ENCODE peak calls at places on chromosomes 5 and 9, in eight cellular contexts. One of them, this sample, is unnamed.

GRCh38 chr9:129860653-129861446 is 25.6 kb downstream of the USP20 start:
- DNase-seq in head of caudate nucleus: no peak
- DNase-seq in LoVo: no peak
- DNase-seq in AML-193: no peak
- DNase-seq in ACHN: no peak
- DNase-seq in HTR-8/SVneo: no peak
- DNase-seq in RCC 7860: no peak
- DNase-seq in fibroblast of pulmonary artery: no peak
- DNase-seq in this sample: no peak

GRCh38 chr5:77180167-77181081 is 30.1 kb upstream of the PDE8B start:
- DNase-seq in LoVo: peak; percentile 39
- DNase-seq in HTR-8/SVneo: no peak
- DNase-seq in head of caudate nucleus: peak; percentile 76
- DNase-seq in RCC 7860: no peak
- DNase-seq in AML-193: no peak
- DNase-seq in fibroblast of pulmonary artery: no peak
- DNase-seq in ACHN: no peak
- DNase-seq in this sample: no peak

GRCh38 chr5:122078116-122078865 is at the start of gene LOX:
- DNase-seq in RCC 7860: no peak
- DNase-seq in HTR-8/SVneo: peak; percentile 64
- DNase-seq in ACHN: peak; percentile 84
- DNase-seq in fibroblast of pulmonary artery: peak; percentile 96
- DNase-seq in AML-193: no peak
- DNase-seq in LoVo: no peak
- DNase-seq in head of caudate nucleus: no peak
- DNase-seq in this sample: peak; percentile 88

GRCh38 chr9:99980578-99980977 is 74.1 kb downstream of the STX17 start:
- DNase-seq in AML-193: peak; percentile 4
- DNase-seq in ACHN: no peak
- DNase-seq in head of caudate nucleus: no peak
- DNase-seq in LoVo: no peak
- DNase-seq in fibroblast of pulmonary artery: no peak
- DNase-seq in HTR-8/SVneo: no peak
- DNase-seq in RCC 7860: no peak
- DNase-seq in this sample: no peak

GRCh38 chr9:35102465-35102768 is 514 bp downstream of the STOML2 start:
- DNase-seq in AML-193: no peak
- DNase-seq in fibroblast of pulmonary artery: peak; percentile 10
- DNase-seq in head of caudate nucleus: no peak
- DNase-seq in RCC 7860: no peak
- DNase-seq in HTR-8/SVneo: no peak
- DNase-seq in ACHN: peak; percentile 11
- DNase-seq in LoVo: no peak
- DNase-seq in this sample: peak; percentile 18

GRCh38 chr5:138965631-138966030 is 90.5 kb upstream of the LRRTM2 start:
- DNase-seq in ACHN: no peak
- DNase-seq in fibroblast of pulmonary artery: no peak
- DNase-seq in head of caudate nucleus: no peak
- DNase-seq in LoVo: no peak
- DNase-seq in RCC 7860: no peak
- DNase-seq in HTR-8/SVneo: no peak
- DNase-seq in AML-193: no peak
- DNase-seq in this sample: no peak

GRCh38 chr5:1209896-1210776 is 8.7 kb downstream of the SLC6A19 start:
- DNase-seq in ACHN: no peak
- DNase-seq in head of caudate nucleus: no peak
- DNase-seq in LoVo: no peak
- DNase-seq in HTR-8/SVneo: no peak
- DNase-seq in AML-193: no peak
- DNase-seq in fibroblast of pulmonary artery: no peak
- DNase-seq in RCC 7860: no peak
- DNase-seq in this sample: no peak

GRCh38 chr9:805151-805550 is 36.3 kb upstream of the DMRT1 start:
- DNase-seq in ACHN: no peak
- DNase-seq in HTR-8/SVneo: no peak
- DNase-seq in LoVo: no peak
- DNase-seq in RCC 7860: no peak
- DNase-seq in head of caudate nucleus: no peak
- DNase-seq in AML-193: no peak
- DNase-seq in fibroblast of pulmonary artery: no peak
- DNase-seq in this sample: no peak

GRCh38 chr9:96618209-96619108 is 1.2 kb downstream of the CDC14B start:
- DNase-seq in LoVo: peak; percentile 14
- DNase-seq in RCC 7860: peak; percentile 50
- DNase-seq in fibroblast of pulmonary artery: peak; percentile 48
- DNase-seq in ACHN: peak; percentile 56
- DNase-seq in AML-193: no peak
- DNase-seq in head of caudate nucleus: peak; percentile 64
- DNase-seq in HTR-8/SVneo: no peak
- DNase-seq in this sample: peak; percentile 52

GRCh38 chr5:120405291-120405864 is 58.7 kb upstream of the PRR16 start:
- DNase-seq in head of caudate nucleus: no peak
- DNase-seq in AML-193: no peak
- DNase-seq in ACHN: peak; percentile 8
- DNase-seq in HTR-8/SVneo: no peak
- DNase-seq in fibroblast of pulmonary artery: peak; percentile 89
- DNase-seq in RCC 7860: peak; percentile 53
- DNase-seq in LoVo: no peak
- DNase-seq in this sample: no peak

GRCh38 chr9:33082538-33083326 is 6.3 kb upstream of the SMU1 start:
- DNase-seq in ACHN: no peak
- DNase-seq in RCC 7860: no peak
- DNase-seq in LoVo: no peak
- DNase-seq in head of caudate nucleus: no peak
- DNase-seq in HTR-8/SVneo: no peak
- DNase-seq in fibroblast of pulmonary artery: no peak
- DNase-seq in AML-193: no peak
- DNase-seq in this sample: no peak

GRCh38 chr5:135208555-135209494 is 174.8 kb upstream of the PITX1 start:
- DNase-seq in LoVo: peak; percentile 53
- DNase-seq in fibroblast of pulmonary artery: peak; percentile 93
- DNase-seq in AML-193: no peak
- DNase-seq in HTR-8/SVneo: peak; percentile 82
- DNase-seq in head of caudate nucleus: no peak
- DNase-seq in ACHN: peak; percentile 63
- DNase-seq in RCC 7860: peak; percentile 83
- DNase-seq in this sample: no peak

GRCh38 chr5:156505101-156505500 is 178.1 kb downstream of the SGCD start:
- DNase-seq in RCC 7860: no peak
- DNase-seq in LoVo: no peak
- DNase-seq in HTR-8/SVneo: no peak
- DNase-seq in fibroblast of pulmonary artery: no peak
- DNase-seq in head of caudate nucleus: no peak
- DNase-seq in AML-193: no peak
- DNase-seq in ACHN: no peak
- DNase-seq in this sample: no peak

GRCh38 chr9:36306481-36307306 is 48.4 kb upstream of the GNE start:
- DNase-seq in ACHN: no peak
- DNase-seq in AML-193: no peak
- DNase-seq in LoVo: peak; percentile 48
- DNase-seq in RCC 7860: peak; percentile 7
- DNase-seq in head of caudate nucleus: no peak
- DNase-seq in fibroblast of pulmonary artery: peak; percentile 22
- DNase-seq in HTR-8/SVneo: peak; percentile 30
- DNase-seq in this sample: no peak

GRCh38 chr5:10541247-10541646 is 22.6 kb upstream of the ANKRD33B start:
- DNase-seq in head of caudate nucleus: no peak
- DNase-seq in ACHN: no peak
- DNase-seq in LoVo: no peak
- DNase-seq in fibroblast of pulmonary artery: no peak
- DNase-seq in HTR-8/SVneo: no peak
- DNase-seq in RCC 7860: no peak
- DNase-seq in AML-193: no peak
- DNase-seq in this sample: no peak

GRCh38 chr9:114990901-114991300 is 60.5 kb upstream of the TNFSF8 start:
- DNase-seq in AML-193: no peak
- DNase-seq in RCC 7860: no peak
- DNase-seq in fibroblast of pulmonary artery: no peak
- DNase-seq in HTR-8/SVneo: no peak
- DNase-seq in LoVo: no peak
- DNase-seq in head of caudate nucleus: no peak
- DNase-seq in ACHN: no peak
- DNase-seq in this sample: no peak

GRCh38 chr9:122374885-122375420 is 4.1 kb downstream of the PTGS1 start:
- DNase-seq in RCC 7860: no peak
- DNase-seq in LoVo: no peak
- DNase-seq in head of caudate nucleus: no peak
- DNase-seq in ACHN: no peak
- DNase-seq in HTR-8/SVneo: no peak
- DNase-seq in fibroblast of pulmonary artery: peak; percentile 80
- DNase-seq in AML-193: no peak
- DNase-seq in this sample: peak; percentile 32

GRCh38 chr9:116632990-116633441 is 54.1 kb upstream of the TRIM32 start:
- DNase-seq in LoVo: no peak
- DNase-seq in AML-193: no peak
- DNase-seq in fibroblast of pulmonary artery: peak; percentile 49
- DNase-seq in RCC 7860: peak; percentile 44
- DNase-seq in ACHN: no peak
- DNase-seq in HTR-8/SVneo: peak; percentile 18
- DNase-seq in head of caudate nucleus: no peak
- DNase-seq in this sample: no peak

This sample was measured in HAP-1.